ENCODE peak calls at places on chromosome 13, in eight cellular contexts. One of them, this sample, is unnamed.

GRCh38 chr13:74270018-74270417 is 135.8 kb upstream of the KLF12 start:
- DNase-seq in neural progenitor cell: no peak
- DNase-seq in lung: no peak
- DNase-seq in stomach: no peak
- DNase-seq in cardiac fibroblast: no peak
- DNase-seq in IMR-90: peak
- DNase-seq in lower lobe of right lung: no peak
- DNase-seq in AG10803: no peak
- DNase-seq in this sample: no peak

GRCh38 chr13:36297600-36298338 is at the start of gene CCDC169:
- DNase-seq in neural progenitor cell: peak
- DNase-seq in lung: peak
- DNase-seq in stomach: peak
- DNase-seq in cardiac fibroblast: peak
- DNase-seq in IMR-90: peak
- DNase-seq in lower lobe of right lung: peak
- DNase-seq in AG10803: peak
- DNase-seq in this sample: peak

GRCh38 chr13:24254151-24254810 is 55.1 kb upstream of the C1QTNF9 start:
- DNase-seq in neural progenitor cell: no peak
- DNase-seq in lung: peak
- DNase-seq in stomach: no peak
- DNase-seq in cardiac fibroblast: peak
- DNase-seq in IMR-90: no peak
- DNase-seq in lower lobe of right lung: peak
- DNase-seq in AG10803: no peak
- DNase-seq in this sample: no peak

GRCh38 chr13:97967948-97968347 is 14.5 kb downstream of the IPO5 start:
- DNase-seq in neural progenitor cell: no peak
- DNase-seq in lung: no peak
- DNase-seq in stomach: peak
- DNase-seq in cardiac fibroblast: peak
- DNase-seq in IMR-90: no peak
- DNase-seq in lower lobe of right lung: no peak
- DNase-seq in AG10803: no peak
- DNase-seq in this sample: no peak

GRCh38 chr13:105545811-105546210 is 989.7 kb downstream of the EFNB2 start:
- DNase-seq in neural progenitor cell: no peak
- DNase-seq in lung: no peak
- DNase-seq in stomach: no peak
- DNase-seq in cardiac fibroblast: no peak
- DNase-seq in IMR-90: no peak
- DNase-seq in lower lobe of right lung: no peak
- DNase-seq in AG10803: no peak
- DNase-seq in this sample: no peak

GRCh38 chr13:27006519-27007161 is 165.0 kb downstream of the USP12 start:
- DNase-seq in neural progenitor cell: peak
- DNase-seq in lung: peak
- DNase-seq in stomach: peak
- DNase-seq in cardiac fibroblast: peak
- DNase-seq in IMR-90: peak
- DNase-seq in lower lobe of right lung: peak
- DNase-seq in AG10803: peak
- DNase-seq in this sample: peak

GRCh38 chr13:107518780-107519179 is 696.6 kb downstream of the LIG4 start:
- DNase-seq in neural progenitor cell: no peak
- DNase-seq in lung: no peak
- DNase-seq in stomach: no peak
- DNase-seq in cardiac fibroblast: no peak
- DNase-seq in IMR-90: peak
- DNase-seq in lower lobe of right lung: no peak
- DNase-seq in AG10803: no peak
- DNase-seq in this sample: no peak

GRCh38 chr13:67841071-67841470 is 610.9 kb upstream of the PCDH9 start:
- DNase-seq in neural progenitor cell: peak
- DNase-seq in lung: no peak
- DNase-seq in stomach: no peak
- DNase-seq in cardiac fibroblast: no peak
- DNase-seq in IMR-90: no peak
- DNase-seq in lower lobe of right lung: no peak
- DNase-seq in AG10803: no peak
- DNase-seq in this sample: no peak

GRCh38 chr13:24630121-24630520 is 50.1 kb upstream of the ATP12A start:
- DNase-seq in neural progenitor cell: no peak
- DNase-seq in lung: no peak
- DNase-seq in stomach: no peak
- DNase-seq in cardiac fibroblast: no peak
- DNase-seq in IMR-90: no peak
- DNase-seq in lower lobe of right lung: no peak
- DNase-seq in AG10803: no peak
- DNase-seq in this sample: no peak

GRCh38 chr13:110506859-110507566 is 54.5 kb downstream of the RAB20 start:
- DNase-seq in neural progenitor cell: no peak
- DNase-seq in lung: peak
- DNase-seq in stomach: peak
- DNase-seq in cardiac fibroblast: peak
- DNase-seq in IMR-90: peak
- DNase-seq in lower lobe of right lung: peak
- DNase-seq in AG10803: no peak
- DNase-seq in this sample: no peak

GRCh38 chr13:40984670-40985366 is 34.3 kb downstream of the ELF1 start:
- DNase-seq in neural progenitor cell: no peak
- DNase-seq in lung: no peak
- DNase-seq in stomach: no peak
- DNase-seq in cardiac fibroblast: peak
- DNase-seq in IMR-90: no peak
- DNase-seq in lower lobe of right lung: no peak
- DNase-seq in AG10803: no peak
- DNase-seq in this sample: no peak

GRCh38 chr13:38564751-38565150 is 122.1 kb upstream of the FREM2 start:
- DNase-seq in neural progenitor cell: no peak
- DNase-seq in lung: no peak
- DNase-seq in stomach: no peak
- DNase-seq in cardiac fibroblast: no peak
- DNase-seq in IMR-90: no peak
- DNase-seq in lower lobe of right lung: no peak
- DNase-seq in AG10803: no peak
- DNase-seq in this sample: no peak

GRCh38 chr13:50905256-50905655 is 4.3 kb upstream of the RNASEH2B start:
- DNase-seq in neural progenitor cell: no peak
- DNase-seq in lung: peak
- DNase-seq in stomach: no peak
- DNase-seq in cardiac fibroblast: no peak
- DNase-seq in IMR-90: no peak
- DNase-seq in lower lobe of right lung: no peak
- DNase-seq in AG10803: no peak
- DNase-seq in this sample: no peak

GRCh38 chr13:36706755-36707154 is 32.9 kb downstream of the SERTM1 start:
- DNase-seq in neural progenitor cell: no peak
- DNase-seq in lung: no peak
- DNase-seq in stomach: no peak
- DNase-seq in cardiac fibroblast: peak
- DNase-seq in IMR-90: peak
- DNase-seq in lower lobe of right lung: no peak
- DNase-seq in AG10803: peak
- DNase-seq in this sample: peak

GRCh38 chr13:79228972-79229371 is 177.1 kb downstream of the RBM26 start:
- DNase-seq in neural progenitor cell: no peak
- DNase-seq in lung: no peak
- DNase-seq in stomach: peak
- DNase-seq in cardiac fibroblast: no peak
- DNase-seq in IMR-90: no peak
- DNase-seq in lower lobe of right lung: no peak
- DNase-seq in AG10803: no peak
- DNase-seq in this sample: no peak

GRCh38 chr13:109955598-109955997 is 169.2 kb upstream of the IRS2 start:
- DNase-seq in neural progenitor cell: no peak
- DNase-seq in lung: no peak
- DNase-seq in stomach: no peak
- DNase-seq in cardiac fibroblast: peak
- DNase-seq in IMR-90: peak
- DNase-seq in lower lobe of right lung: no peak
- DNase-seq in AG10803: peak
- DNase-seq in this sample: peak

GRCh38 chr13:45718063-45718462 is 15.9 kb downstream of the CBY2 start:
- DNase-seq in neural progenitor cell: peak
- DNase-seq in lung: no peak
- DNase-seq in stomach: no peak
- DNase-seq in cardiac fibroblast: peak
- DNase-seq in IMR-90: peak
- DNase-seq in lower lobe of right lung: no peak
- DNase-seq in AG10803: peak
- DNase-seq in this sample: peak
- TF ChIP-seq CTCF in neural progenitor cell: peak
- TF ChIP-seq CTCF in lung: no peak
- TF ChIP-seq CTCF in stomach: no peak
- TF ChIP-seq CTCF in cardiac fibroblast: peak
- TF ChIP-seq CTCF in IMR-90: peak
- TF ChIP-seq CTCF in lower lobe of right lung: peak
- TF ChIP-seq CTCF in AG10803: peak
- TF ChIP-seq CTCF in this sample: peak

DNA sequence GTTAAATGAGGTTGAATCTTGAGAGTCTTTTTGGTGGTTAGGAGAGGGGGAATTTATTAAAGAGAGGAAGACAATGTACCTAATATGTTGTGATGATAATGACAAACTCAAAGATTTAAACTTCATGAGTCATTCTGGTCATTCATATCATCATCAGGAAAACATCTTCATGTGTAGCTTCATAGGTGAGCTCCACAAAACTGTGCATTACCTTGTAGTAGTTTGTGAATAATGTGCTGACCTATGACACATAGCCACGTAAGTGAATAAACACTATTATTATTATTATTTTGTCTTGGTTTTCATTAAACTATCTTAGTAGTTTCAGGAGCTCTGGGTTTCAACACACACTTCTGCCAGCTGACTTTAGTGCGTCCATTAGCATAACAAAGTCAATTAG is 997 bp upstream of the GPC6 start:
- DNase-seq in neural progenitor cell: no peak
- DNase-seq in lung: no peak
- DNase-seq in stomach: no peak
- DNase-seq in cardiac fibroblast: no peak
- DNase-seq in IMR-90: no peak
- DNase-seq in lower lobe of right lung: no peak
- DNase-seq in AG10803: no peak
- DNase-seq in this sample: no peak
- H3K4me3 ChIP-seq in neural progenitor cell: peak
- H3K4me3 ChIP-seq in lung: no peak
- H3K4me3 ChIP-seq in stomach: no peak
- H3K4me3 ChIP-seq in cardiac fibroblast: no peak
- H3K4me3 ChIP-seq in IMR-90: no peak
- H3K4me3 ChIP-seq in lower lobe of right lung: no peak
- H3K4me3 ChIP-seq in AG10803: no peak
- H3K4me3 ChIP-seq in this sample: peak

DNA sequence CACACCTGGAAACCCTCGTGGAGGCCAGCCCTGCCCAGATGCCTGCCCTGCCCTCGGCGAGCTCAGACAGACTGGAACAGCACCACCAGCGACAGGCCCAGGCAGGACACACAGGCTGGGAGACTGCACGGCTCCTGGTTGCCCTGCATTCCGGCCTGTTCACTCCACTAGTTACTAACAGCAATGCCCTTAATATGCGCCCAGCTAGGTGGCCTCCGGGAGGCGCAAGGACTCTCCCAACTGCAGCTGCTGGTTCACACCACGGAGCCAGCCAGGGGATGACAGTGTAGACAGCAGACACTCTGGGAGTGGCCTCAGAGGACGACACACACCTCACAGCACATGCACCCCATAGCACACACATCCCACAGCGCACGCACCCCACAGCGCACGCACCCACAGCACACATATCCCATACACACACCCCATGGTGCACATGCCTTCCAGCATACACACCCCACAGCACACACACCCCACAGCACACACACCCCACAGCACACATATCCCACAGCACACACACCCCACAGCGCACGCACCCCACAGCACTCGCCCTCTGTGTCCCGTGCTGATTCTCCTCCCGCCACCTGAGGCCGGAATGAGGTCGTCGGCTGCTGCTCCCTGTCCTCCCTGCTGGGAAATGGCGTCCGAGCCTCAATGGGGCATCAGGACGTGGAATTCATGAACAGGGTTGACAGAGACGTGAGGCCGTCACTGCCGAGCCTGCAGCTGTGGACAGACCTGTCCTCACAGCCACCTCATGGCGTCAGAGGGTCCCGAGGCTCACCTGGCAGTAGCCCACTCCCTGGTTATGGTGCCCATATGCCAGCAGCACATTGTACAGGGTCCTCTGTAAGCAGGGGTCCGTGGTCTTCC is 13.6 kb downstream of the GRTP1 start:
- DNase-seq in neural progenitor cell: peak
- DNase-seq in lung: no peak
- DNase-seq in stomach: no peak
- DNase-seq in cardiac fibroblast: no peak
- DNase-seq in IMR-90: no peak
- DNase-seq in lower lobe of right lung: peak
- DNase-seq in AG10803: no peak
- DNase-seq in this sample: no peak
- TF ChIP-seq CTCF in neural progenitor cell: peak
- TF ChIP-seq CTCF in lung: no peak
- TF ChIP-seq CTCF in stomach: no peak
- TF ChIP-seq CTCF in cardiac fibroblast: no peak
- TF ChIP-seq CTCF in IMR-90: no peak
- TF ChIP-seq CTCF in lower lobe of right lung: no peak
- TF ChIP-seq CTCF in AG10803: no peak
- TF ChIP-seq CTCF in this sample: peak

GRCh38 chr13:31361673-31362072 is 161.9 kb downstream of the B3GLCT start:
- DNase-seq in neural progenitor cell: no peak
- DNase-seq in lung: no peak
- DNase-seq in stomach: no peak
- DNase-seq in cardiac fibroblast: peak
- DNase-seq in IMR-90: no peak
- DNase-seq in lower lobe of right lung: no peak
- DNase-seq in AG10803: no peak
- DNase-seq in this sample: no peak
- H3K4me3 ChIP-seq in neural progenitor cell: no peak
- H3K4me3 ChIP-seq in lung: no peak
- H3K4me3 ChIP-seq in stomach: no peak
- H3K4me3 ChIP-seq in cardiac fibroblast: no peak
- H3K4me3 ChIP-seq in IMR-90: no peak
- H3K4me3 ChIP-seq in lower lobe of right lung: no peak
- H3K4me3 ChIP-seq in AG10803: no peak
- H3K4me3 ChIP-seq in this sample: no peak

This sample was measured in brain microvascular endothelial cell.